ENCODE peak calls at places on chromosomes 4 and X, in six cellular contexts. One of them, this sample, is unnamed.

GRCh38 chr4:110626532-110627153 is 3.8 kb upstream of the PITX2 start:
- DNase-seq in cardiac muscle cell: no peak
- DNase-seq in H9: peak
- DNase-seq in neural progenitor cell: no peak
- DNase-seq in HL-60: no peak
- DNase-seq in tibial nerve: no peak
- DNase-seq in this sample: no peak

GRCh38 chr4:154595807-154596206 is 5.3 kb upstream of the FGA start:
- DNase-seq in H9: no peak
- DNase-seq in HL-60: no peak
- DNase-seq in neural progenitor cell: no peak
- DNase-seq in cardiac muscle cell: no peak
- DNase-seq in tibial nerve: no peak
- DNase-seq in this sample: no peak

GRCh38 chrX:38916801-38917200 is 115.5 kb downstream of the MID1IP1 start:
- DNase-seq in cardiac muscle cell: no peak
- DNase-seq in tibial nerve: no peak
- DNase-seq in neural progenitor cell: no peak
- DNase-seq in H9: no peak
- DNase-seq in HL-60: no peak
- DNase-seq in this sample: no peak

GRCh38 chrX:115719171-115719570 is 158.2 kb downstream of the PLS3 start:
- DNase-seq in neural progenitor cell: no peak
- DNase-seq in HL-60: no peak
- DNase-seq in cardiac muscle cell: no peak
- DNase-seq in H9: no peak
- DNase-seq in tibial nerve: no peak
- DNase-seq in this sample: no peak

GRCh38 chr4:25154594-25155265 is 5.5 kb downstream of the SEPSECS start:
- DNase-seq in H9: no peak
- DNase-seq in HL-60: no peak
- DNase-seq in tibial nerve: no peak
- DNase-seq in cardiac muscle cell: no peak
- DNase-seq in neural progenitor cell: no peak
- DNase-seq in this sample: no peak

GRCh38 chr4:75015627-75016026 is 82.7 kb downstream of the PARM1 start:
- DNase-seq in HL-60: no peak
- DNase-seq in neural progenitor cell: no peak
- DNase-seq in cardiac muscle cell: no peak
- DNase-seq in tibial nerve: no peak
- DNase-seq in H9: no peak
- DNase-seq in this sample: no peak

GRCh38 chr4:47692691-47693090 is 145.2 kb downstream of the CORIN start:
- DNase-seq in cardiac muscle cell: no peak
- DNase-seq in H9: no peak
- DNase-seq in tibial nerve: no peak
- DNase-seq in neural progenitor cell: no peak
- DNase-seq in HL-60: no peak
- DNase-seq in this sample: no peak

GRCh38 chr4:152628128-152628527 is 51.7 kb downstream of the TMEM154 start:
- DNase-seq in tibial nerve: peak
- DNase-seq in cardiac muscle cell: peak
- DNase-seq in neural progenitor cell: no peak
- DNase-seq in HL-60: no peak
- DNase-seq in H9: no peak
- DNase-seq in this sample: no peak

GRCh38 chrX:108447303-108447702 is 7.7 kb downstream of the COL4A5 start:
- DNase-seq in HL-60: no peak
- DNase-seq in H9: no peak
- DNase-seq in neural progenitor cell: no peak
- DNase-seq in tibial nerve: no peak
- DNase-seq in cardiac muscle cell: peak
- DNase-seq in this sample: no peak

GRCh38 chr4:142743071-142743825 is 102.9 kb downstream of the INPP4B start:
- DNase-seq in HL-60: no peak
- DNase-seq in H9: no peak
- DNase-seq in neural progenitor cell: no peak
- DNase-seq in tibial nerve: no peak
- DNase-seq in cardiac muscle cell: peak
- DNase-seq in this sample: no peak

DNA sequence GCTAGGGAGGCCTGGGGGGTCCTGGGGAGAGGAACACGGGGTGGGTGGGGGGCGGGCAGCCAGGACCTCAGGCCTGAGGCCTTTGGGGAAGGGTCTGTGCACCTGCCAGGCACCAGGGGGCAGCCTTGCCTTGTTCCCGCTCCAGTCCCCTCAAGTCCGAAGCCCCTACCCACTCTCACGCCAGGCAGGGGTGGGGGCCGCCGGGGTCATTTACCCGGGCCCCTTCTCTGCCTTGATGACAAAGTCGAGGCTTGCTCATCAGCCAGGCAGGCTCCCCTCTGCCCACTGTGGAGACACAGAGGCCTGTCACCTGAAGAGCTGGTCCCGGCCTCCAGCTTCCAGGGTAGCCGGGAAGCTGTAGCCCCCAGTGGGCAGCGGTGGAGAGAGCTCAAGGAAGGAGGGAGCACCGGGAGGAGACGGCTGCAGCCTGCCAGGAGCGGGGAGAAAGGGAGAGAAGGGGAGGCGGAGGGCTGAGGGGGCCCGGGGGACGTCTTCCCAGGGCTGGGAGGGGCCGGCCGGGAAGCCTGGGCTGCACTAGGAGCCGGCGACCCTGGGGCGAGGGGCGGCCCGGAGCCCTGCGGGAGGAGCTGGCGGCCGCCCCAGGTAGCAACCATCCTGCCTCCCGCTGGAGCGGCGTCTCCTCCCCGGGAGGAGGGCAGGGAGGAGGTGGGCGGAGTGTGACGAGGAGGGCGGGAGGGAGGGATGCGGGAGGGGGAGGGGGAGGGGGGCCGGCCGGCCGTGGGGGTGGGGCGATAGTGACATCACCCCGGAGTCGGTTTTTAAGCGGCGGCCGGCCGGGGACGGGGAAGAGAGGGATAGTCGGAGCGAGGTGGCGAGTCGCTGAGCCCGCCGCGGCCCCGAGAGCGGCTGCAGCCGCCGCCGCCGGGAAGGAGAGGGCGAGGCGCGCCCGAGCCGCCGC is at the start of gene SLC6A8:
- DNase-seq in cardiac muscle cell: peak
- DNase-seq in neural progenitor cell: peak
- DNase-seq in H9: peak
- DNase-seq in tibial nerve: peak
- DNase-seq in HL-60: no peak
- DNase-seq in this sample: no peak
- H3K27ac ChIP-seq in cardiac muscle cell: peak
- H3K27ac ChIP-seq in neural progenitor cell: peak
- H3K27ac ChIP-seq in H9: no peak
- H3K27ac ChIP-seq in tibial nerve: peak
- H3K27ac ChIP-seq in HL-60: no peak
- H3K27ac ChIP-seq in this sample: peak

GRCh38 chr4:123744664-123745290 is 348.2 kb downstream of the SPRY1 start:
- DNase-seq in neural progenitor cell: no peak
- DNase-seq in HL-60: peak
- DNase-seq in cardiac muscle cell: peak
- DNase-seq in H9: no peak
- DNase-seq in tibial nerve: no peak
- DNase-seq in this sample: no peak
- H3K27ac ChIP-seq in neural progenitor cell: no peak
- H3K27ac ChIP-seq in HL-60: peak
- H3K27ac ChIP-seq in cardiac muscle cell: no peak
- H3K27ac ChIP-seq in H9: no peak
- H3K27ac ChIP-seq in tibial nerve: no peak
- H3K27ac ChIP-seq in this sample: no peak

GRCh38 chrX:133660356-133660755 is 245.1 kb upstream of the GPC4 start:
- DNase-seq in cardiac muscle cell: peak
- DNase-seq in neural progenitor cell: no peak
- DNase-seq in H9: no peak
- DNase-seq in HL-60: no peak
- DNase-seq in tibial nerve: no peak
- DNase-seq in this sample: no peak
- H3K27ac ChIP-seq in cardiac muscle cell: no peak
- H3K27ac ChIP-seq in neural progenitor cell: no peak
- H3K27ac ChIP-seq in H9: no peak
- H3K27ac ChIP-seq in HL-60: no peak
- H3K27ac ChIP-seq in tibial nerve: no peak
- H3K27ac ChIP-seq in this sample: no peak

DNA sequence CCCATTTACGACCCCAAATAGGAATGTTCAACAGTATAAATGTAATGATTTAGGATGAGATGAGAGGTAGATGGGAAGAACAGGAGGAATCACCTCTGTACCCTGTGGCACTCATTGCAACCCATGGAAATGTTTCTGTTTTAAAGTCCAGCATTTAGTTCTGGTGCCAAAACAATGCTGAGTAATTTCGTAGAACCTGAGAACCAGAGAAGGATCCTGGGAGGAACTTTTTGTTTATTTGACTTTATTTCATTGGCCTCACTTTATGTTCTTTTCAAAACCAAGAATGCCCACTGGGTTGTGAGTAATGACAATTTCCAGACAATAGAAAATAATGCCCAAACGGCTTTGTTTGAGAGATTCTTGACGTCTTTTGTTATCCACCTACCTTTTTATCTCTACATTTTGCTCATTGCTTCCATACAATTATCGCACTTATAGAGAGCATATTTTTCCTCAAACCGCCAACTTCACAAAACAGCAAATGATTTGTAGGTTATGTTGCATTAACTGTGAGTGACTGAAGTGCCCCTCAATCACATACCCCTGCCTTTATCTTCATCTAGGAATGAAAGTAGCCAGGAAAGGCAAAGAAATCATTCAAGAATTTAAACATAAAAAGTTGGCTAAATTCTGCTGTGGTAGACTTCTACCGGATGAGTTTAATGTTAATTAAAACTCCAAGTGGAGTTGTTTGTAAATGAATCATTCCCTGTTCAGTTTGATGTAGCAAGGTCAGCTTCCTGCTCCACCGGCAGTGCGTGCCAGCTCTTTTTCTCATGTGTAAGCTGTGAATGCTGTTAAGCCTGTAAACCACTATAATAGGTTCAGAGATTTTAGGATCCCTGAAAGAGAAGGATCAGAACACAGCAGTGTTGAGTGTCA is 111.5 kb downstream of the SHROOM3 start:
- DNase-seq in neural progenitor cell: no peak
- DNase-seq in H9: no peak
- DNase-seq in tibial nerve: no peak
- DNase-seq in cardiac muscle cell: peak
- DNase-seq in HL-60: no peak
- DNase-seq in this sample: no peak
- H3K27ac ChIP-seq in neural progenitor cell: peak
- H3K27ac ChIP-seq in H9: peak
- H3K27ac ChIP-seq in tibial nerve: no peak
- H3K27ac ChIP-seq in cardiac muscle cell: peak
- H3K27ac ChIP-seq in HL-60: no peak
- H3K27ac ChIP-seq in this sample: no peak

GRCh38 chr4:43282534-43282933 is 390.0 kb downstream of the GRXCR1 start:
- DNase-seq in cardiac muscle cell: no peak
- DNase-seq in neural progenitor cell: peak
- DNase-seq in HL-60: no peak
- DNase-seq in H9: peak
- DNase-seq in tibial nerve: no peak
- DNase-seq in this sample: no peak
- H3K27ac ChIP-seq in cardiac muscle cell: no peak
- H3K27ac ChIP-seq in neural progenitor cell: no peak
- H3K27ac ChIP-seq in HL-60: no peak
- H3K27ac ChIP-seq in H9: no peak
- H3K27ac ChIP-seq in tibial nerve: no peak
- H3K27ac ChIP-seq in this sample: no peak

DNA sequence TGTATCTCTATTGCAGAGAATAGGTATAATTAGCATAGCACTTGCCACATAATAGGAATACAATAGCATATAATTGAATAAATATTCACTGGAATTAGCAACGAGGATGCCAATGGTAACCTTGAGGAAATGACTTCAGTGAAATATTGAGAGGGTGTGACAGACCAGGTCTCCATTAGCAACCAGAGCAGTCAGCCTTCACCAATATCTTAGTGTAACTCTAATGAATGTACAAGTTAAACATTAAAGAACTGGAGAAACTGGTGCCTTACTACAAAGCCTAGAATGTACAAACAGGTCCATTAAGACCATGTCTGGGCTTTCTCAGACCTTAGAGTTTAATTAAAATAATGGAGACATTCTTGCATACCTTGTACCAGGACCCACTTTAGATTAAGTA is 143.0 kb downstream of the MAGEB17 start:
- DNase-seq in cardiac muscle cell: no peak
- DNase-seq in neural progenitor cell: no peak
- DNase-seq in HL-60: no peak
- DNase-seq in H9: no peak
- DNase-seq in tibial nerve: no peak
- DNase-seq in this sample: no peak
- H3K27ac ChIP-seq in cardiac muscle cell: no peak
- H3K27ac ChIP-seq in neural progenitor cell: no peak
- H3K27ac ChIP-seq in HL-60: no peak
- H3K27ac ChIP-seq in H9: no peak
- H3K27ac ChIP-seq in tibial nerve: no peak
- H3K27ac ChIP-seq in this sample: no peak

GRCh38 chr4:766152-766515 is 59.8 kb downstream of the CPLX1 start:
- DNase-seq in HL-60: no peak
- DNase-seq in tibial nerve: no peak
- DNase-seq in neural progenitor cell: no peak
- DNase-seq in cardiac muscle cell: peak
- DNase-seq in H9: no peak
- DNase-seq in this sample: no peak
- H3K27ac ChIP-seq in HL-60: no peak
- H3K27ac ChIP-seq in tibial nerve: no peak
- H3K27ac ChIP-seq in neural progenitor cell: no peak
- H3K27ac ChIP-seq in cardiac muscle cell: peak
- H3K27ac ChIP-seq in H9: no peak
- H3K27ac ChIP-seq in this sample: peak

This sample was measured in caudate nucleus.